ENCODE peak calls at places on chromosomes 4 and X, in four cellular contexts. One of them, this sample, is unnamed.
A peak's percentile ranks its signal among the peaks of the same experiment; 100 is the strongest.

GRCh38 chr4:6008092-6008551 is 10.1 kb downstream of the C4orf50 start:
- DNase-seq in SK-N-SH: no peak
- DNase-seq in endothelial cell of umbilical vein: no peak
- DNase-seq in HCT116: no peak
- DNase-seq in this sample: peak; percentile 80

GRCh38 chr4:87624698-87625097 is 16.4 kb downstream of the DSPP start:
- DNase-seq in endothelial cell of umbilical vein: no peak
- DNase-seq in HCT116: no peak
- DNase-seq in SK-N-SH: no peak
- DNase-seq in this sample: no peak

GRCh38 chr4:20618010-20618409 is 82.2 kb upstream of the PACRGL start:
- DNase-seq in HCT116: no peak
- DNase-seq in endothelial cell of umbilical vein: peak; percentile 51
- DNase-seq in SK-N-SH: no peak
- DNase-seq in this sample: no peak

GRCh38 chr4:152894673-152895072 is 41.5 kb upstream of the FHDC1 start:
- DNase-seq in HCT116: peak; percentile 4
- DNase-seq in SK-N-SH: no peak
- DNase-seq in endothelial cell of umbilical vein: no peak
- DNase-seq in this sample: no peak

GRCh38 chr4:6281436-6282144 is 11.9 kb downstream of the WFS1 start:
- DNase-seq in endothelial cell of umbilical vein: no peak
- DNase-seq in SK-N-SH: no peak
- DNase-seq in HCT116: no peak
- DNase-seq in this sample: no peak

GRCh38 chr4:15197005-15197404 is 194.7 kb downstream of the CPEB2 start:
- DNase-seq in HCT116: no peak
- DNase-seq in SK-N-SH: peak; percentile 35
- DNase-seq in endothelial cell of umbilical vein: peak; percentile 5
- DNase-seq in this sample: peak; percentile 71

GRCh38 chr4:186759990-186760389 is 36.3 kb upstream of the FAT1 start:
- DNase-seq in HCT116: no peak
- DNase-seq in endothelial cell of umbilical vein: no peak
- DNase-seq in SK-N-SH: no peak
- DNase-seq in this sample: peak; percentile 16

GRCh38 chr4:85498068-85498733 is 23.3 kb downstream of the ARHGAP24 start:
- DNase-seq in SK-N-SH: no peak
- DNase-seq in HCT116: no peak
- DNase-seq in endothelial cell of umbilical vein: no peak
- DNase-seq in this sample: no peak

GRCh38 chr4:175891863-175892262 is 79.8 kb upstream of the GPM6A start:
- DNase-seq in endothelial cell of umbilical vein: no peak
- DNase-seq in SK-N-SH: peak; percentile 1
- DNase-seq in HCT116: peak; percentile 38
- DNase-seq in this sample: peak; percentile 48

GRCh38 chr4:83964996-83965541 is 429.2 kb downstream of the GPAT3 start:
- DNase-seq in HCT116: no peak
- DNase-seq in endothelial cell of umbilical vein: no peak
- DNase-seq in SK-N-SH: no peak
- DNase-seq in this sample: peak; percentile 49

GRCh38 chr4:7422098-7422897 is 12.4 kb downstream of the PSAPL1 start:
- DNase-seq in HCT116: no peak
- DNase-seq in SK-N-SH: peak; percentile 19
- DNase-seq in endothelial cell of umbilical vein: no peak
- DNase-seq in this sample: no peak

GRCh38 chr4:20017035-20017434 is 234.7 kb upstream of the SLIT2 start:
- DNase-seq in HCT116: no peak
- DNase-seq in SK-N-SH: no peak
- DNase-seq in endothelial cell of umbilical vein: no peak
- DNase-seq in this sample: no peak

GRCh38 chr4:122293374-122294365 is 85.1 kb upstream of the ADAD1 start:
- DNase-seq in HCT116: no peak
- DNase-seq in SK-N-SH: no peak
- DNase-seq in endothelial cell of umbilical vein: no peak
- DNase-seq in this sample: peak; percentile 9

GRCh38 chr4:78057135-78057599 is at the start of gene FRAS1:
- DNase-seq in HCT116: no peak
- DNase-seq in endothelial cell of umbilical vein: peak; percentile 36
- DNase-seq in SK-N-SH: peak; percentile 73
- DNase-seq in this sample: peak; percentile 78

GRCh38 chr4:186081202-186081807 is 12.3 kb downstream of the TLR3 start:
- DNase-seq in SK-N-SH: no peak
- DNase-seq in HCT116: no peak
- DNase-seq in endothelial cell of umbilical vein: peak; percentile 18
- DNase-seq in this sample: peak; percentile 79

GRCh38 chr4:93828332-93828829 is at the start of gene ATOH1:
- DNase-seq in HCT116: peak; percentile 15
- DNase-seq in SK-N-SH: peak; percentile 76
- DNase-seq in endothelial cell of umbilical vein: no peak
- DNase-seq in this sample: peak; percentile 97

GRCh38 chr4:151799417-151800030 is 38.7 kb upstream of the GATB start:
- DNase-seq in endothelial cell of umbilical vein: no peak
- DNase-seq in SK-N-SH: no peak
- DNase-seq in HCT116: no peak
- DNase-seq in this sample: no peak

GRCh38 chrX:154458116-154458953 is at the start of gene PLXNA3:
- DNase-seq in HCT116: no peak
- DNase-seq in SK-N-SH: peak; percentile 86
- DNase-seq in endothelial cell of umbilical vein: no peak
- DNase-seq in this sample: peak; percentile 46

GRCh38 chrX:56729152-56729557 is at the start of gene NBDY:
- DNase-seq in SK-N-SH: peak; percentile 35
- DNase-seq in endothelial cell of umbilical vein: peak; percentile 58
- DNase-seq in HCT116: no peak
- DNase-seq in this sample: peak; percentile 46

GRCh38 chr4:109171098-109171497 is 131.4 kb downstream of the COL25A1 start:
- DNase-seq in SK-N-SH: no peak
- DNase-seq in HCT116: no peak
- DNase-seq in endothelial cell of umbilical vein: no peak
- DNase-seq in this sample: no peak

GRCh38 chr4:11817088-11817487 is 388.4 kb upstream of the HS3ST1 start:
- DNase-seq in HCT116: no peak
- DNase-seq in endothelial cell of umbilical vein: no peak
- DNase-seq in SK-N-SH: no peak
- DNase-seq in this sample: no peak

GRCh38 chr4:54482529-54482961 is 175.2 kb upstream of the KIT start:
- DNase-seq in HCT116: no peak
- DNase-seq in SK-N-SH: no peak
- DNase-seq in endothelial cell of umbilical vein: no peak
- DNase-seq in this sample: no peak

GRCh38 chr4:41334182-41334581 is 77.5 kb downstream of the UCHL1 start:
- DNase-seq in endothelial cell of umbilical vein: no peak
- DNase-seq in HCT116: no peak
- DNase-seq in SK-N-SH: no peak
- DNase-seq in this sample: no peak

GRCh38 chr4:8848507-8849265 is 23.0 kb downstream of the HMX1 start:
- DNase-seq in endothelial cell of umbilical vein: no peak
- DNase-seq in SK-N-SH: peak; percentile 17
- DNase-seq in HCT116: no peak
- DNase-seq in this sample: no peak

GRCh38 chr4:180160195-180160985 is 2082.8 kb upstream of the TENM3 start:
- DNase-seq in endothelial cell of umbilical vein: no peak
- DNase-seq in HCT116: no peak
- DNase-seq in SK-N-SH: no peak
- DNase-seq in this sample: no peak

GRCh38 chr4:61896717-61897116 is 696.6 kb downstream of the ADGRL3 start:
- DNase-seq in SK-N-SH: peak; percentile 40
- DNase-seq in HCT116: no peak
- DNase-seq in endothelial cell of umbilical vein: no peak
- DNase-seq in this sample: no peak

GRCh38 chr4:6097581-6097980 is 79.3 kb upstream of the C4orf50 start:
- DNase-seq in endothelial cell of umbilical vein: no peak
- DNase-seq in SK-N-SH: no peak
- DNase-seq in HCT116: no peak
- DNase-seq in this sample: no peak

GRCh38 chr4:22174640-22175039 is 226.1 kb upstream of the KCNIP4 start:
- DNase-seq in HCT116: no peak
- DNase-seq in endothelial cell of umbilical vein: no peak
- DNase-seq in SK-N-SH: no peak
- DNase-seq in this sample: no peak

GRCh38 chr4:143514432-143514831 is 930 bp downstream of the SMARCA5 start:
- DNase-seq in HCT116: no peak
- DNase-seq in SK-N-SH: peak; percentile 49
- DNase-seq in endothelial cell of umbilical vein: peak; percentile 74
- DNase-seq in this sample: peak; percentile 66

DNA sequence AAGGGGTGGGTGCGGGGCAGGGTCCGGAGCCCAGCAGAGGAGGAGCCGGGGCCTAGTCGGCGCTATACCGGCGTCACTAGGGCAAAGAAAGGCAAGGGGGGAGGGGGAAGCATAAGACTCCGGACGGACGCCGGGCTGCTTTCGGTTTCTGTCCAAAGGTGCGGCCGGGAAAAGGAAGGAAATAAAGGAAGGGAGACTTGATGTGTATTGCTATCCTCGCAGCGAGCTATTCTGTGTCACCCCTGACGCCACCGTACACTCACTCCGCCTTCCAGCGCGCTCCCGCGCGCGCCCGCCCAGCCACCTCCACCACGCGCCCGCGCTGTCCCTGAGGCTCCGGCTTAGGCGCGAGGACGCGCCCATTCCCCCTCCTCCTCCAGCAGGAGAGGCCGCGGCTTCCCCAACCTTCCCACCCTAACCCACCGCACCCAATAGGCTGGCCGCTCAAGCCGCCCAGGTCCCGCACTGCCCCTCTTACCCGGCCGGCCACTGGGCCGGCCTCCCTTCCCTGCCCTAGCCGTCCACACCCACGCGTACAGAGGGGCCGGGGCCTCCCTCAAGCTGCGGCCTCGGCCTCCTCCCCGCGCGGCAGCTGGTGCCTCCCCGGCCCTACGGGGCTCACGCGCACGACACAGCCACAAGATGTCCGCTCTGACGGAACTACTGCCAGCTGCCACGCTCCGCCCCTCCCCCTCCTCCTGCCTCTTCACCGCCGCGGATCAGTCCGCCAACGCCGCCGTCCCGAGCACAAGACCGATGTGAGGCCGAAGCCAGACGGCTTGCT is at the start of gene UBE2D3:
- DNase-seq in HCT116: peak; percentile 92
- DNase-seq in SK-N-SH: peak; percentile 78
- DNase-seq in endothelial cell of umbilical vein: peak; percentile 92
- DNase-seq in this sample: peak; percentile 90
- TF ChIP-seq POLR2AphosphoS5 in HCT116: no peak
- TF ChIP-seq POLR2AphosphoS5 in SK-N-SH: peak; percentile 63
- TF ChIP-seq POLR2AphosphoS5 in endothelial cell of umbilical vein: peak; percentile 75
- TF ChIP-seq POLR2AphosphoS5 in this sample: peak; percentile 85

GRCh38 chr4:138193963-138194362 is 48.2 kb downstream of the SLC7A11 start:
- DNase-seq in HCT116: no peak
- DNase-seq in endothelial cell of umbilical vein: no peak
- DNase-seq in SK-N-SH: no peak
- DNase-seq in this sample: no peak

GRCh38 chr4:138192113-138192512 is 50.0 kb downstream of the SLC7A11 start:
- DNase-seq in HCT116: peak; percentile 84
- DNase-seq in SK-N-SH: no peak
- DNase-seq in endothelial cell of umbilical vein: peak; percentile 40
- DNase-seq in this sample: peak; percentile 32

GRCh38 chr4:138189212-138189611 is 52.9 kb downstream of the SLC7A11 start:
- DNase-seq in SK-N-SH: no peak
- DNase-seq in endothelial cell of umbilical vein: no peak
- DNase-seq in HCT116: no peak
- DNase-seq in this sample: no peak

GRCh38 chr4:138188406-138189084 is 53.6 kb downstream of the SLC7A11 start:
- DNase-seq in SK-N-SH: no peak
- DNase-seq in endothelial cell of umbilical vein: no peak
- DNase-seq in HCT116: no peak
- DNase-seq in this sample: no peak

GRCh38 chr4:138190452-138190858 is 51.7 kb downstream of the SLC7A11 start:
- DNase-seq in endothelial cell of umbilical vein: no peak
- DNase-seq in SK-N-SH: no peak
- DNase-seq in HCT116: no peak
- DNase-seq in this sample: no peak
- H3K4me2 ChIP-seq in endothelial cell of umbilical vein: no peak overlapping the region
- H3K4me2 ChIP-seq in SK-N-SH: no peak overlapping the region
- H3K4me2 ChIP-seq in HCT116: no peak overlapping the region
- H3K4me2 ChIP-seq in this sample: no peak overlapping the region

GRCh38 chr4:24568425-24568824 is 15.9 kb downstream of the DHX15 start:
- DNase-seq in HCT116: no peak
- DNase-seq in SK-N-SH: no peak
- DNase-seq in endothelial cell of umbilical vein: no peak
- DNase-seq in this sample: no peak
- TF ChIP-seq POLR2AphosphoS5 in HCT116: no peak
- TF ChIP-seq POLR2AphosphoS5 in SK-N-SH: no peak
- TF ChIP-seq POLR2AphosphoS5 in endothelial cell of umbilical vein: no peak
- TF ChIP-seq POLR2AphosphoS5 in this sample: no peak

DNA sequence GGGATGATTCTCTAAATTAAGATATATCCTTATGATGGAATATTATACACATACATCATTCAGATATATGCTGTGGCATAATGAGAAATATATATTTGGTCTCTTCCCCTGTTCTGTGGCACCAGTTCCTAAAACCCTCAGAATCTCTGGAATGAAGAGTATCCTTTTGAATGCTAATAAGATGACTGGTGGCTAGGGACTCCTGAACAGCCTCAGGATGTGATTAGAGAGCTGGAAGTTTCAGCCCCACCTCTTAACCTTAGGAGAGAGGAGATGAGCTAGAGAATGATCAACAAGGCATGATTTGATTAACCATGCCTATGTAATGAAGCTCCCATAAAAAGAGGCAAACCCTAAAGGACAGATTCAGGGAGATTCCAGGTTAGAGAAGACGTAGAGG is 632.0 kb downstream of the IQCM start:
- DNase-seq in HCT116: no peak
- DNase-seq in endothelial cell of umbilical vein: no peak
- DNase-seq in SK-N-SH: no peak
- DNase-seq in this sample: peak; percentile 78
- H3K4me2 ChIP-seq in HCT116: no peak overlapping the region
- H3K4me2 ChIP-seq in endothelial cell of umbilical vein: no peak overlapping the region
- H3K4me2 ChIP-seq in SK-N-SH: no peak overlapping the region
- H3K4me2 ChIP-seq in this sample: peak overlapping the region; percentile 2